ENCODE peak calls at places on chromosomes 13 and 19, in six cellular contexts. B, C, R, W, V and Z are unnamed samples.

GRCh38 chr19:11091343-11092153 is 2.3 kb downstream of the LDLR start:
- DNase-seq in R (peak), B (peak), W (peak), C (no peak), V (peak), Z (peak)

GRCh38 chr13:76516013-76516412 is 370.2 kb downstream of the KCTD12 start:
- DNase-seq in R (no peak), C (no peak), B (peak), V (no peak), W (peak), Z (no peak)

GRCh38 chr19:55384576-55385235 is 614 bp upstream of the TMEM238 start:
- DNase-seq in B (no peak), R (no peak), C (peak), V (no peak), W (no peak), Z (no peak)

GRCh38 chr19:16325671-16326400 is 1.2 kb downstream of the KLF2 start:
- DNase-seq in C (peak), R (no peak), V (peak), W (no peak), B (no peak), Z (no peak)

GRCh38 chr19:18435848-18436631 is 1.9 kb downstream of the ISYNA1 start:
- DNase-seq in R (no peak), B (no peak), C (no peak), W (no peak), V (peak), Z (no peak)

GRCh38 chr13:79389031-79389430 is 17.0 kb downstream of the RBM26 start:
- DNase-seq in W (no peak), V (no peak), C (no peak), R (no peak), B (no peak), Z (no peak)

GRCh38 chr19:53546766-53547541 is 9.0 kb downstream of the ZNF331 start:
- DNase-seq in R (no peak), W (no peak), B (no peak), V (no peak), C (no peak), Z (no peak)

GRCh38 chr13:81957121-81957520 is 1616.2 kb upstream of the SPRY2 start:
- DNase-seq in W (no peak), V (no peak), B (no peak), C (no peak), R (no peak), Z (no peak)

GRCh38 chr19:9792191-9793050 is 23.9 kb upstream of the ZNF846 start:
- DNase-seq in R (no peak), W (peak), V (peak), B (peak), C (peak), Z (peak)

GRCh38 chr13:94345374-94346195 is 133.9 kb downstream of the DCT start:
- DNase-seq in V (no peak), C (peak), R (no peak), W (peak), B (no peak), Z (peak)

GRCh38 chr13:113863511-113864302 is at the start of gene GAS6:
- DNase-seq in W (peak), B (peak), V (no peak), R (no peak), C (peak), Z (no peak)